ENCODE peak calls at places on chromosome 2, in six cellular contexts. One of them, this sample, is unnamed.

GRCh38 chr2:234178309-234179030 is 128.0 kb downstream of the SPP2 start:
- DNase-seq in sigmoid colon: no peak
- DNase-seq in stomach: no peak
- DNase-seq in testis: peak; percentile 26
- DNase-seq in prostate gland: no peak
- DNase-seq in right lobe of liver: no peak
- DNase-seq in this sample: no peak

GRCh38 chr2:207403141-207403540 is 126.6 kb upstream of the CREB1 start:
- DNase-seq in stomach: no peak
- DNase-seq in sigmoid colon: no peak
- DNase-seq in right lobe of liver: no peak
- DNase-seq in testis: no peak
- DNase-seq in prostate gland: no peak
- DNase-seq in this sample: no peak

GRCh38 chr2:67057901-67058703 is 339.0 kb upstream of the ETAA1 start:
- DNase-seq in stomach: no peak
- DNase-seq in right lobe of liver: peak; percentile 53
- DNase-seq in prostate gland: no peak
- DNase-seq in sigmoid colon: no peak
- DNase-seq in testis: no peak
- DNase-seq in this sample: no peak

GRCh38 chr2:239927424-239927981 is 97.6 kb downstream of the NDUFA10 start:
- DNase-seq in testis: peak; percentile 6
- DNase-seq in prostate gland: no peak
- DNase-seq in sigmoid colon: peak; percentile 60
- DNase-seq in stomach: peak; percentile 24
- DNase-seq in right lobe of liver: peak; percentile 43
- DNase-seq in this sample: no peak

GRCh38 chr2:222959358-222959757 is 92.6 kb upstream of the KCNE4 start:
- DNase-seq in right lobe of liver: no peak
- DNase-seq in sigmoid colon: no peak
- DNase-seq in stomach: no peak
- DNase-seq in testis: no peak
- DNase-seq in prostate gland: no peak
- DNase-seq in this sample: no peak

GRCh38 chr2:220246356-220246755 is 618.9 kb downstream of the SLC4A3 start:
- DNase-seq in testis: no peak
- DNase-seq in right lobe of liver: no peak
- DNase-seq in stomach: no peak
- DNase-seq in sigmoid colon: no peak
- DNase-seq in prostate gland: no peak
- DNase-seq in this sample: no peak

GRCh38 chr2:235979753-235980459 is 188.3 kb downstream of the GBX2 start:
- DNase-seq in stomach: no peak
- DNase-seq in sigmoid colon: no peak
- DNase-seq in prostate gland: no peak
- DNase-seq in right lobe of liver: no peak
- DNase-seq in testis: no peak
- DNase-seq in this sample: no peak

GRCh38 chr2:9228088-9228751 is 21.6 kb downstream of the ASAP2 start:
- DNase-seq in stomach: no peak
- DNase-seq in sigmoid colon: no peak
- DNase-seq in testis: no peak
- DNase-seq in prostate gland: no peak
- DNase-seq in right lobe of liver: no peak
- DNase-seq in this sample: no peak

GRCh38 chr2:112933261-112933660 is 22.3 kb downstream of the IL37 start:
- DNase-seq in stomach: no peak
- DNase-seq in sigmoid colon: no peak
- DNase-seq in right lobe of liver: no peak
- DNase-seq in testis: no peak
- DNase-seq in prostate gland: no peak
- DNase-seq in this sample: no peak

GRCh38 chr2:126778561-126779285 is 120.0 kb upstream of the TEX51 start:
- DNase-seq in stomach: no peak
- DNase-seq in testis: no peak
- DNase-seq in sigmoid colon: no peak
- DNase-seq in prostate gland: no peak
- DNase-seq in right lobe of liver: no peak
- DNase-seq in this sample: peak; percentile 11

GRCh38 chr2:1825046-1825445 is 80.7 kb upstream of the PXDN start:
- DNase-seq in sigmoid colon: no peak
- DNase-seq in prostate gland: no peak
- DNase-seq in testis: no peak
- DNase-seq in right lobe of liver: no peak
- DNase-seq in stomach: no peak
- DNase-seq in this sample: no peak

GRCh38 chr2:61784643-61785042 is 69.2 kb downstream of the FAM161A start:
- DNase-seq in prostate gland: no peak
- DNase-seq in right lobe of liver: no peak
- DNase-seq in stomach: no peak
- DNase-seq in testis: no peak
- DNase-seq in sigmoid colon: no peak
- DNase-seq in this sample: no peak

GRCh38 chr2:98461650-98462049 is 17.0 kb downstream of the INPP4A start:
- DNase-seq in stomach: no peak
- DNase-seq in right lobe of liver: peak; percentile 30
- DNase-seq in sigmoid colon: peak; percentile 69
- DNase-seq in testis: no peak
- DNase-seq in prostate gland: no peak
- DNase-seq in this sample: no peak

GRCh38 chr2:37819228-37819627 is 105.9 kb upstream of the RMDN2 start:
- DNase-seq in prostate gland: no peak
- DNase-seq in sigmoid colon: no peak
- DNase-seq in right lobe of liver: no peak
- DNase-seq in stomach: no peak
- DNase-seq in testis: no peak
- DNase-seq in this sample: no peak

GRCh38 chr2:240925576-240926515 is 19.7 kb downstream of the CROCC2 start:
- DNase-seq in prostate gland: no peak
- DNase-seq in testis: peak; percentile 12
- DNase-seq in right lobe of liver: peak; percentile 40
- DNase-seq in stomach: peak; percentile 25
- DNase-seq in sigmoid colon: peak; percentile 61
- DNase-seq in this sample: peak; percentile 7

GRCh38 chr2:25043241-25043867 is 1.5 kb downstream of the EFR3B start:
- DNase-seq in prostate gland: no peak
- DNase-seq in sigmoid colon: peak; percentile 46
- DNase-seq in right lobe of liver: no peak
- DNase-seq in stomach: no peak
- DNase-seq in testis: no peak
- DNase-seq in this sample: no peak

GRCh38 chr2:216436369-216436768 is 24.1 kb downstream of the SMARCAL1 start:
- DNase-seq in right lobe of liver: no peak
- DNase-seq in prostate gland: no peak
- DNase-seq in sigmoid colon: no peak
- DNase-seq in testis: no peak
- DNase-seq in stomach: no peak
- DNase-seq in this sample: no peak

GRCh38 chr2:134359367-134360081 is 105.7 kb downstream of the MGAT5 start:
- DNase-seq in prostate gland: no peak
- DNase-seq in stomach: no peak
- DNase-seq in testis: no peak
- DNase-seq in sigmoid colon: peak; percentile 60
- DNase-seq in right lobe of liver: no peak
- DNase-seq in this sample: peak; percentile 50

GRCh38 chr2:88233216-88233615 is 63.1 kb downstream of the THNSL2 start:
- DNase-seq in testis: no peak
- DNase-seq in prostate gland: no peak
- DNase-seq in stomach: no peak
- DNase-seq in right lobe of liver: no peak
- DNase-seq in sigmoid colon: no peak
- DNase-seq in this sample: no peak

GRCh38 chr2:222054813-222055212 is 244.0 kb downstream of the PAX3 start:
- DNase-seq in stomach: no peak
- DNase-seq in sigmoid colon: no peak
- DNase-seq in prostate gland: no peak
- DNase-seq in right lobe of liver: no peak
- DNase-seq in testis: no peak
- DNase-seq in this sample: no peak

GRCh38 chr2:200165687-200166086 is 140.8 kb upstream of the SPATS2L start:
- DNase-seq in sigmoid colon: no peak
- DNase-seq in testis: no peak
- DNase-seq in prostate gland: no peak
- DNase-seq in stomach: no peak
- DNase-seq in right lobe of liver: no peak
- DNase-seq in this sample: no peak
- H3K4me3 ChIP-seq in sigmoid colon: no peak overlapping the region
- H3K4me3 ChIP-seq in testis: no peak overlapping the region
- H3K4me3 ChIP-seq in prostate gland: no peak overlapping the region
- H3K4me3 ChIP-seq in stomach: no peak overlapping the region
- H3K4me3 ChIP-seq in right lobe of liver: no peak overlapping the region
- H3K4me3 ChIP-seq in this sample: no peak overlapping the region

GRCh38 chr2:100245681-100246080 is 76.6 kb downstream of the LONRF2 start:
- DNase-seq in testis: no peak
- DNase-seq in sigmoid colon: no peak
- DNase-seq in right lobe of liver: no peak
- DNase-seq in stomach: no peak
- DNase-seq in prostate gland: no peak
- DNase-seq in this sample: no peak

GRCh38 chr2:100248044-100248330 is 74.3 kb downstream of the LONRF2 start:
- DNase-seq in stomach: no peak
- DNase-seq in prostate gland: no peak
- DNase-seq in right lobe of liver: no peak
- DNase-seq in testis: no peak
- DNase-seq in sigmoid colon: no peak
- DNase-seq in this sample: no peak

GRCh38 chr2:100247256-100248043 is 74.9 kb downstream of the LONRF2 start:
- DNase-seq in prostate gland: no peak
- DNase-seq in testis: no peak
- DNase-seq in stomach: no peak
- DNase-seq in sigmoid colon: no peak
- DNase-seq in right lobe of liver: no peak
- DNase-seq in this sample: no peak

GRCh38 chr2:100244881-100245605 is 77.3 kb downstream of the LONRF2 start:
- DNase-seq in stomach: no peak
- DNase-seq in right lobe of liver: no peak
- DNase-seq in testis: no peak
- DNase-seq in sigmoid colon: no peak
- DNase-seq in prostate gland: no peak
- DNase-seq in this sample: no peak

DNA sequence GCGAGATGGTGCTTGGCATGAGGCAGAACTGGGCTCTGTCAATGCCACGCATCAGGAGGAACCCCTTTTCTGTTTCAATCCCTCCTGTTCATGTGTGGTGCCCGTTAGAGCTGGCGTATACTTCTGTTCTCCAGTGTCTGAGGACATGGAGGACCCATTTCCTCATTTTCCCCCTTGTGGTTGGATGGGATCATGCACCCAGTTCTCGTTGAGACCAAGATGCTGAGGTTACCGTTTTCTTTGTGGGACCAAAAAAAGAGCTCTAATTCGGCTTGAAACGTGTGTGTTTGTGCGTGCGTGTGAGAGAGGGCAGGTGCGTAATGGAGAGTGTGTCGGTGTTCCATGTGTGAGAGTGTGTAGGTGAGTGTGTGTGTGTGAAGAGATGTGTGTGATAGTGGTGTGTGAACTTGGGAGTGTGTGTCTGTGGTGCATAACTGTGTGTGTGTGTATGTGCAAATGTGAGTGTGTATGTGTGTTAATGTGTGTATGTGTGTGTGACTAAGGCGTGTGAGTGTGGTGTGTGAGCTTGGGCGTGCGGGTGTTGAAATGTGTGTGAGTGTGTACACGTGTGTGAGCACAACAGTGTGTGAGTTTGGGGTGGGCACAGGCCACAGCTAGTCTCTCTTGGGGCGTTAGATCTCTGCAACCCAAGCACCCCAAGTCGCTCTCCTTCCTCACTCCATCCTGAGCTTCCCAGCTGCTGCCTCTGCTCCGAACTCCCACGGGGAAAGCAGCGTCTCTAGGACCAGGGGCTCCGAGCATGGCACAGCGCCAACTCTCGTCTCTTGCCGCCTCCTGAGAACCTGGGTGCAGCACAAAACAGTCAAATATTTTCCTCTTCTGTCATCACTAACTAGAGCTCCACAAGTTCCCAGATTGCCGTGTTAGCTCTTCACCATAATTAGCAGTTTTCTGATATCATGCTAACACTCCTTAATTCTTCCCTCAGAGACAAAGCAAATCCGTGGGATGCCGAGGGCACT is 75.8 kb downstream of the LONRF2 start:
- DNase-seq in testis: no peak
- DNase-seq in stomach: no peak
- DNase-seq in right lobe of liver: no peak
- DNase-seq in prostate gland: no peak
- DNase-seq in sigmoid colon: no peak
- DNase-seq in this sample: no peak
- TF ChIP-seq POLR2A in testis: no peak
- TF ChIP-seq POLR2A in stomach: no peak
- TF ChIP-seq POLR2A in right lobe of liver: no peak
- TF ChIP-seq POLR2A in prostate gland: no peak
- TF ChIP-seq POLR2A in sigmoid colon: no peak
- TF ChIP-seq POLR2A in this sample: no peak

GRCh38 chr2:118112771-118113334 is 24.6 kb downstream of the INSIG2 start:
- DNase-seq in testis: no peak
- DNase-seq in sigmoid colon: no peak
- DNase-seq in prostate gland: no peak
- DNase-seq in stomach: no peak
- DNase-seq in right lobe of liver: no peak
- DNase-seq in this sample: no peak

GRCh38 chr2:118110991-118111390 is 22.7 kb downstream of the INSIG2 start:
- DNase-seq in right lobe of liver: no peak
- DNase-seq in testis: no peak
- DNase-seq in sigmoid colon: no peak
- DNase-seq in stomach: no peak
- DNase-seq in prostate gland: no peak
- DNase-seq in this sample: no peak

GRCh38 chr2:118118479-118118878 is 30.2 kb downstream of the INSIG2 start:
- DNase-seq in testis: no peak
- DNase-seq in prostate gland: no peak
- DNase-seq in right lobe of liver: no peak
- DNase-seq in sigmoid colon: no peak
- DNase-seq in stomach: no peak
- DNase-seq in this sample: no peak

GRCh38 chr2:118115761-118116160 is 27.5 kb downstream of the INSIG2 start:
- DNase-seq in prostate gland: no peak
- DNase-seq in sigmoid colon: no peak
- DNase-seq in stomach: no peak
- DNase-seq in right lobe of liver: no peak
- DNase-seq in testis: no peak
- DNase-seq in this sample: no peak

DNA sequence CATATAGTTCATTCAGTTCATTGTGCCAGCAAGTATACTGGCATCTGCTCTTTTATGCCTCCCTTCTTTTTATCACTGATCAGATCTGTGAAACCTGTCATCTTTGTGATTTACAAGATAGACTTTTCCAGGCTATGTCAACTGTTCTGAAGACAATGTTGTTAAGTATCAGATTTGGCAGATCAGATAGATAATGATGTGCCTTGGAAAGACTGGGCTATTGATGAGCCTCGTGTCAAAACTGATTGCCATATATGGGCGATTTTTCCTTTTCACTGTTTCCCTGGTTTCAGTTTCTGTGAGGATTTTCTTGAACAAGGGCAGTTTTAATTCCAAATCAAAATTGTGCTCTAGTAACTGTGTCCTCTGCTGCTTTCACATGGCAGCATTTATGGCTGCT is 26.6 kb downstream of the INSIG2 start:
- DNase-seq in sigmoid colon: no peak
- DNase-seq in stomach: no peak
- DNase-seq in testis: no peak
- DNase-seq in right lobe of liver: no peak
- DNase-seq in prostate gland: no peak
- DNase-seq in this sample: no peak
- H3K4me3 ChIP-seq in sigmoid colon: no peak overlapping the region
- H3K4me3 ChIP-seq in stomach: no peak overlapping the region
- H3K4me3 ChIP-seq in testis: no peak overlapping the region
- H3K4me3 ChIP-seq in right lobe of liver: no peak overlapping the region
- H3K4me3 ChIP-seq in prostate gland: no peak overlapping the region
- H3K4me3 ChIP-seq in this sample: no peak overlapping the region

GRCh38 chr2:227471924-227472264 is at the start of gene AGFG1:
- DNase-seq in right lobe of liver: peak; percentile 90
- DNase-seq in stomach: peak; percentile 89
- DNase-seq in prostate gland: peak; percentile 78
- DNase-seq in sigmoid colon: peak; percentile 89
- DNase-seq in testis: peak; percentile 92
- DNase-seq in this sample: peak; percentile 88
- TF ChIP-seq POLR2A in right lobe of liver: peak; percentile 84
- TF ChIP-seq POLR2A in stomach: no peak
- TF ChIP-seq POLR2A in prostate gland: peak; percentile 67
- TF ChIP-seq POLR2A in sigmoid colon: no peak
- TF ChIP-seq POLR2A in testis: no peak
- TF ChIP-seq POLR2A in this sample: peak; percentile 59